ENCODE peak calls at places on chromosomes 7 and 10, in seven cellular contexts. S is fibroblast of the conjunctiva, V is amygdala, I is SIG-M5, H is mammary epithelial cell, X is IMR-90, J is AG10803. B is an unnamed sample.

GRCh38 chr10:49645417-49646255 is 31.8 kb downstream of the CHAT start:
- DNase-seq in I (no peak), S (no peak), H (no peak), J (no peak), X (no peak), V (no peak), B (no peak)

GRCh38 chr7:27842094-27842493 is 102.1 kb downstream of the TAX1BP1 start:
- DNase-seq in X (no peak), I (no peak), H (no peak), J (no peak), V (peak), S (no peak), B (no peak)

GRCh38 chr10:97355571-97355975 is 21.0 kb upstream of the FRAT2 start:
- DNase-seq in V (peak), J (no peak), X (no peak), H (no peak), S (no peak), I (no peak), B (no peak)

GRCh38 chr10:60869916-60870728 is 73.9 kb downstream of the RHOBTB1 start:
- DNase-seq in S (no peak), V (no peak), I (no peak), H (no peak), X (no peak), J (no peak), B (no peak)

GRCh38 chr10:12908773-12909172 is 92.7 kb downstream of the CCDC3 start:
- DNase-seq in S (no peak), H (no peak), J (no peak), V (no peak), I (no peak), X (no peak), B (no peak)

GRCh38 chr7:361680-362415 is 71.9 kb downstream of the FOXL3 start:
- DNase-seq in S (no peak), X (no peak), I (no peak), V (no peak), J (no peak), H (no peak), B (no peak)

GRCh38 chr10:32239770-32240169 is 107.2 kb downstream of the EPC1 start:
- DNase-seq in I (no peak), S (peak), V (no peak), J (peak), X (peak), H (peak), B (no peak)

GRCh38 chr10:74432841-74433594 is 282.0 kb downstream of the ADK start:
- DNase-seq in H (peak), S (no peak), I (no peak), X (peak), V (no peak), J (peak), B (no peak)

B was measured in dorsolateral prefrontal cortex.